ENCODE peak calls at places on chromosomes 6 and 20, in six cellular contexts. One of them, this sample, is unnamed.
A peak's percentile ranks its signal among the peaks of the same experiment; 100 is the strongest.

GRCh38 chr6:131163886-131164285 is 28.6 kb downstream of the AKAP7 start:
- DNase-seq in nephron progenitor cell: no peak
- DNase-seq in endothelial cell: no peak
- DNase-seq in ascending aorta: no peak
- DNase-seq in esophagus squamous epithelium: no peak
- DNase-seq in GM20000: no peak
- DNase-seq in this sample: no peak

GRCh38 chr6:27836783-27837635 is 75.2 kb downstream of the OR2B2 start:
- DNase-seq in nephron progenitor cell: no peak
- DNase-seq in endothelial cell: peak; percentile 40
- DNase-seq in ascending aorta: no peak
- DNase-seq in esophagus squamous epithelium: no peak
- DNase-seq in GM20000: peak; percentile 51
- DNase-seq in this sample: no peak

GRCh38 chr20:32387262-32387661 is 29.1 kb downstream of the ASXL1 start:
- DNase-seq in nephron progenitor cell: no peak
- DNase-seq in endothelial cell: no peak
- DNase-seq in ascending aorta: no peak
- DNase-seq in esophagus squamous epithelium: no peak
- DNase-seq in GM20000: no peak
- DNase-seq in this sample: no peak

GRCh38 chr20:37453288-37453687 is 67.8 kb upstream of the NNAT start:
- DNase-seq in nephron progenitor cell: no peak
- DNase-seq in endothelial cell: no peak
- DNase-seq in ascending aorta: no peak
- DNase-seq in esophagus squamous epithelium: no peak
- DNase-seq in GM20000: no peak
- DNase-seq in this sample: no peak

GRCh38 chr6:164266851-164267250 is 852.3 kb downstream of the QKI start:
- DNase-seq in nephron progenitor cell: no peak
- DNase-seq in endothelial cell: no peak
- DNase-seq in ascending aorta: no peak
- DNase-seq in esophagus squamous epithelium: no peak
- DNase-seq in GM20000: no peak
- DNase-seq in this sample: no peak

GRCh38 chr6:169702640-169703246 is 817 bp downstream of the C6orf120 start:
- DNase-seq in nephron progenitor cell: no peak
- DNase-seq in endothelial cell: peak; percentile 13
- DNase-seq in ascending aorta: no peak
- DNase-seq in esophagus squamous epithelium: no peak
- DNase-seq in GM20000: peak; percentile 46
- DNase-seq in this sample: no peak

GRCh38 chr20:38599410-38599882 is 2.2 kb upstream of the ARHGAP40 start:
- DNase-seq in nephron progenitor cell: no peak
- DNase-seq in endothelial cell: no peak
- DNase-seq in ascending aorta: no peak
- DNase-seq in esophagus squamous epithelium: no peak
- DNase-seq in GM20000: no peak
- DNase-seq in this sample: no peak

GRCh38 chr20:46638367-46639274 is 12.6 kb downstream of the SLC13A3 start:
- DNase-seq in nephron progenitor cell: no peak
- DNase-seq in endothelial cell: no peak
- DNase-seq in ascending aorta: no peak
- DNase-seq in esophagus squamous epithelium: no peak
- DNase-seq in GM20000: no peak
- DNase-seq in this sample: no peak

GRCh38 chr6:2810092-2810671 is 31.5 kb downstream of the SERPINB1 start:
- DNase-seq in nephron progenitor cell: no peak
- DNase-seq in endothelial cell: no peak
- DNase-seq in ascending aorta: no peak
- DNase-seq in esophagus squamous epithelium: no peak
- DNase-seq in GM20000: no peak
- DNase-seq in this sample: no peak

GRCh38 chr20:50717974-50718761 is 13.2 kb upstream of the PARD6B start:
- DNase-seq in nephron progenitor cell: peak; percentile 38
- DNase-seq in endothelial cell: no peak
- DNase-seq in ascending aorta: no peak
- DNase-seq in esophagus squamous epithelium: no peak
- DNase-seq in GM20000: no peak
- DNase-seq in this sample: no peak

DNA sequence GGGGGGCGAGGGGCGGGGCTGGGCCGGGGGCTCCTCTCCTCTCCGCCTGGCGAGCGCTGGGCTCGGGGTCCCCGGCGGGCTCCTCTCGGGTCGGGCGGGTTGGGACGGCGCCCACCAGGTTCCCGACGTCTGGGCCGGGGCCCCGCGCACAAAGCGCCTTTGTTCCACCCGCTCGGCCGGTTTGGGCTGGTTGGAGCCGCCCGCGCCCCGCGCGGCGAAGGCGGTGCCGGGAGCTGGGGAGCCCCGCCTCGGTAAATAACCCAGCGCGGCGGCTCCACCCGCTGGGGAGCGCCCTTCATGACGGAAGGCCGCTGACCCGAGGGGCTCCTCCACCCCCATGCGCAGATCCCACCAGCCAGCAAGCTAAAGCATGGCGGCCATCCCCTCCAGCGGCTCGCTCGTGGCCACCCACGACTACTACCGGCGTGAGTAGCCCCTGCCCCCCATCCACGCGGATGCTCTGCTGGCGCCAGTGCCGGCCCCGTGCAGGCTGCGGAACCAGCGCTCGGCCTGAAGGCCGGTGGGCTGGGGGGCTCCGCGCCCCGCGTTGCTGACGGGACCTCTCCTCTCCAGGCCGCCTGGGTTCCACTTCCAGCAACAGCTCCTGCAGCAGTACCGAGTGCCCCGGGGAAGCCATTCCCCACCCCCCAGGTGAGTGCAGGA is 505 bp downstream of the PPDPF start:
- DNase-seq in nephron progenitor cell: peak; percentile 69
- DNase-seq in endothelial cell: peak; percentile 65
- DNase-seq in ascending aorta: no peak
- DNase-seq in esophagus squamous epithelium: no peak
- DNase-seq in GM20000: peak; percentile 92
- DNase-seq in this sample: no peak
- TF ChIP-seq CTCF in nephron progenitor cell: no peak
- TF ChIP-seq CTCF in endothelial cell: no peak
- TF ChIP-seq CTCF in ascending aorta: no peak
- TF ChIP-seq CTCF in esophagus squamous epithelium: no peak
- TF ChIP-seq CTCF in GM20000: no peak
- TF ChIP-seq CTCF in this sample: no peak

DNA sequence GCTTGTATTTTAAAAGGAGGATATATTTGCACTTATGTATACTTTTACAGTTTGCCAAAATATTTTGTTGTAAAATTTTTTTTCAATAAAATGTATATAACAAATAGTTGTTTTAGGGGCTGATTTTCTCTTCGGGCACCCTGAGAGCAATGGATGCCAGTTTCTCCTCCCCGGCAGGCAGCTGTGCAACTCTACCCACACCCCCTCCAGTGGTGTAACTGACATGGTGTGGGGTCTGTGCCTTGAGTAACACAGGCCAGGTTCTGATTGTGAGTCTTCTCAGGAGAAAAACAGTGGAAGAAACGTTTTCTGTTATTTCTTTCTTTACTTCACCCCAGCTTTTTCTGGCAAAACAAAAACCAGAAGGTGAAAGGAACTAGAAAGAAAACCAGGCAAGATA is 6.1 kb downstream of the FOXF2 start:
- DNase-seq in nephron progenitor cell: no peak
- DNase-seq in endothelial cell: no peak
- DNase-seq in ascending aorta: no peak
- DNase-seq in esophagus squamous epithelium: no peak
- DNase-seq in GM20000: no peak
- DNase-seq in this sample: no peak
- TF ChIP-seq CTCF in nephron progenitor cell: no peak
- TF ChIP-seq CTCF in endothelial cell: no peak
- TF ChIP-seq CTCF in ascending aorta: no peak
- TF ChIP-seq CTCF in esophagus squamous epithelium: no peak
- TF ChIP-seq CTCF in GM20000: no peak
- TF ChIP-seq CTCF in this sample: no peak

DNA sequence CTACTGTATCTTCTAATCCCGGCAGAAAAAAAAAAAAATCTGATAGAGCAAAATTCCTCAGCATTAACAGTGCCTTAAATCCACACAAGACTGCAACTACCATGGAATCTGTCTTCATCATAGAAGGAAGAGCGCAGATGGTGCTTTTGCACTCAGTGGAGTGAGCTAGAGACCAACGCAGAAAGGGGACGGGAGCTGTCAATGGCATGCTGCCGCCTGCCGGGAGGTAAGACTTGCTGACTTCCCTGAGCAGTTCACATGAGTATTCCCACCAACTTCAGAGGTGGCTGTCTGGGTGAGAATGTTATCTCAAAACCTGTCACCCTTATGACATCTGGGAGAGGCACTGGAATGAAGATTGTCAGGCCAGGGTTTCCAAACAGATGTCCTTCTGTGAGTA is 35.6 kb downstream of the DZANK1 start:
- DNase-seq in nephron progenitor cell: no peak
- DNase-seq in endothelial cell: no peak
- DNase-seq in ascending aorta: no peak
- DNase-seq in esophagus squamous epithelium: no peak
- DNase-seq in GM20000: no peak
- DNase-seq in this sample: no peak
- TF ChIP-seq CTCF in nephron progenitor cell: no peak
- TF ChIP-seq CTCF in endothelial cell: no peak
- TF ChIP-seq CTCF in ascending aorta: no peak
- TF ChIP-seq CTCF in esophagus squamous epithelium: no peak
- TF ChIP-seq CTCF in GM20000: no peak
- TF ChIP-seq CTCF in this sample: no peak

GRCh38 chr20:20712004-20712473 is 405 bp downstream of the RALGAPA2 start:
- DNase-seq in nephron progenitor cell: no peak
- DNase-seq in endothelial cell: peak; percentile 35
- DNase-seq in ascending aorta: no peak
- DNase-seq in esophagus squamous epithelium: no peak
- DNase-seq in GM20000: no peak
- DNase-seq in this sample: no peak

GRCh38 chr20:20710443-20710842 is 2.0 kb downstream of the RALGAPA2 start:
- DNase-seq in nephron progenitor cell: no peak
- DNase-seq in endothelial cell: no peak
- DNase-seq in ascending aorta: no peak
- DNase-seq in esophagus squamous epithelium: no peak
- DNase-seq in GM20000: no peak
- DNase-seq in this sample: no peak

GRCh38 chr20:20712474-20713243 is at the start of gene RALGAPA2:
- DNase-seq in nephron progenitor cell: peak; percentile 99
- DNase-seq in endothelial cell: peak; percentile 96
- DNase-seq in ascending aorta: peak; percentile 92
- DNase-seq in esophagus squamous epithelium: peak; percentile 97
- DNase-seq in GM20000: peak; percentile 98
- DNase-seq in this sample: peak; percentile 89

GRCh38 chr20:20710847-20711315 is 1.6 kb downstream of the RALGAPA2 start:
- DNase-seq in nephron progenitor cell: no peak
- DNase-seq in endothelial cell: no peak
- DNase-seq in ascending aorta: no peak
- DNase-seq in esophagus squamous epithelium: no peak
- DNase-seq in GM20000: peak; percentile 25
- DNase-seq in this sample: no peak

DNA sequence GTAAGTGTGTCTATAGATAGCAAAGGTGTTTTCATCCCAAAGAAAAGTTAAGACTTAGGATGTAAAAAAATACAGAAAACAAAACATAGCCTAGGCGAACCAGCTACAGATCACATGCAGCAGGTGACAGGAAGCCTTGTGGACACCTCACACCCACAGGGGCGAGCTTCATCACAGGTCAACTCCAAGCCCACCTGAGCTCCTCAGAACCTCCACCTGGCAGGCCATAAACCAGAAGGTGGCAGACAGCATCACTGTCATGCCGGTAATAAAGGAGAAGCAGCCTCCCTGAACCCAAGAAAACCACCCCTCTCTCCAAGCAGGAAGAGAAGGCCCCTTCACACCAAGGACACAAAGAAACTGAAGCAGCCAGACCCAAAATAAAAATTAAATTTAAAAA is 1.0 kb downstream of the RALGAPA2 start:
- DNase-seq in nephron progenitor cell: no peak
- DNase-seq in endothelial cell: no peak
- DNase-seq in ascending aorta: no peak
- DNase-seq in esophagus squamous epithelium: no peak
- DNase-seq in GM20000: no peak
- DNase-seq in this sample: no peak
- TF ChIP-seq CTCF in nephron progenitor cell: no peak
- TF ChIP-seq CTCF in endothelial cell: no peak
- TF ChIP-seq CTCF in ascending aorta: no peak
- TF ChIP-seq CTCF in esophagus squamous epithelium: no peak
- TF ChIP-seq CTCF in GM20000: no peak
- TF ChIP-seq CTCF in this sample: no peak

GRCh38 chr20:62589720-62590119 is 52.6 kb upstream of the SLCO4A1 start:
- DNase-seq in nephron progenitor cell: no peak
- DNase-seq in endothelial cell: no peak
- DNase-seq in ascending aorta: no peak
- DNase-seq in esophagus squamous epithelium: no peak
- DNase-seq in GM20000: no peak
- DNase-seq in this sample: no peak
- TF ChIP-seq CTCF in nephron progenitor cell: no peak
- TF ChIP-seq CTCF in endothelial cell: no peak
- TF ChIP-seq CTCF in ascending aorta: no peak
- TF ChIP-seq CTCF in esophagus squamous epithelium: no peak
- TF ChIP-seq CTCF in GM20000: no peak
- TF ChIP-seq CTCF in this sample: no peak

GRCh38 chr6:38179300-38179699 is 359.8 kb downstream of the ZFAND3 start:
- DNase-seq in nephron progenitor cell: no peak
- DNase-seq in endothelial cell: no peak
- DNase-seq in ascending aorta: no peak
- DNase-seq in esophagus squamous epithelium: no peak
- DNase-seq in GM20000: no peak
- DNase-seq in this sample: no peak

GRCh38 chr6:38177885-38178583 is 358.5 kb downstream of the ZFAND3 start:
- DNase-seq in nephron progenitor cell: no peak
- DNase-seq in endothelial cell: no peak
- DNase-seq in ascending aorta: no peak
- DNase-seq in esophagus squamous epithelium: no peak
- DNase-seq in GM20000: no peak
- DNase-seq in this sample: peak; percentile 14

GRCh38 chr6:38180586-38180985 is 361.1 kb downstream of the ZFAND3 start:
- DNase-seq in nephron progenitor cell: no peak
- DNase-seq in endothelial cell: no peak
- DNase-seq in ascending aorta: no peak
- DNase-seq in esophagus squamous epithelium: no peak
- DNase-seq in GM20000: no peak
- DNase-seq in this sample: no peak

GRCh38 chr6:38178584-38178886 is 359.0 kb downstream of the ZFAND3 start:
- DNase-seq in nephron progenitor cell: no peak
- DNase-seq in endothelial cell: no peak
- DNase-seq in ascending aorta: no peak
- DNase-seq in esophagus squamous epithelium: no peak
- DNase-seq in GM20000: no peak
- DNase-seq in this sample: no peak

DNA sequence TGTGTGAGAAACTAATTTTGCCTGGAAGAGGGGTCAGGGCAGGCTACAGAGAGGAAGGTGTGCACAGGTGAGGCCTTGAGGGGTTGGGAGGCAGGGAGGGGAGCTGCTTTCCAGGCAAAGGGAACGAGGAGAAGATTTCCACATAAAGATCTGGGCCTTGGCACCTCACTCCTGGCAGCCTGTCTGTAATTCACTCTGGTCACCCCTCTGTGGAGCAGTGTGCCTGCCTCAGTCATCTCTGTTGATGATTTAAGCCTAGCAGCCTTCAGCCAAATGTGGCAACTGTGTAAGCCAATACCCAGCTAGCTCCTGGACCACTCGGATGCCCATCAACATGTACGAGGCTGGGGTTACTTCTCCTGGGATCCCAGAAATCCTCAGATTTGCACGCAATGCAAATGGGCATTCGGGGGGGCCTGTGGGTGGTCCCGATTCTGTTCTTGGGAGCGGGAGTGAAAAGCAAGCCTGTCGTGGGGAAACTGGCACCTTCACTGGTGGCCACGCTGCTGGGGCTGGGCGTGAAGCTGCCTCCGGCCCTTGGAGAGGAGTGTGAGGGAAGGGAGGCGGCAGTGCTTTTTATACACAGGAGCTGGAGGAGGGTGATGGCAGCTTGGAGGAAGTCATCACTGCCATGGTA is 360.4 kb downstream of the ZFAND3 start:
- DNase-seq in nephron progenitor cell: no peak
- DNase-seq in endothelial cell: no peak
- DNase-seq in ascending aorta: no peak
- DNase-seq in esophagus squamous epithelium: no peak
- DNase-seq in GM20000: no peak
- DNase-seq in this sample: no peak
- TF ChIP-seq CTCF in nephron progenitor cell: no peak
- TF ChIP-seq CTCF in endothelial cell: no peak
- TF ChIP-seq CTCF in ascending aorta: no peak
- TF ChIP-seq CTCF in esophagus squamous epithelium: no peak
- TF ChIP-seq CTCF in GM20000: no peak
- TF ChIP-seq CTCF in this sample: no peak

This sample was measured in omental fat pad.